ENCODE peak calls at places on chromosomes 5 and 9, in five cellular contexts. K, A, W, J and H are unnamed samples.
A peak's percentile ranks its signal among the peaks of the same experiment; 100 is the strongest.

GRCh38 chr9:70136632-70137031 is 93.0 kb downstream of the MAMDC2 start:
- DNase-seq in K (no peak), A (no peak), W (no peak), J (no peak), H (peak; percentile 60)

GRCh38 chr5:9173281-9174048 is 372.4 kb downstream of the SEMA5A start:
- DNase-seq in K (no peak), A (no peak), W (no peak), J (no peak), H (peak; percentile 69)

GRCh38 chr5:168273056-168273980 is 18.1 kb upstream of the WWC1 start:
- DNase-seq in K (no peak), A (no peak), W (no peak), J (no peak), H (no peak)

GRCh38 chr5:115626444-115626823 is 598 bp upstream of the TMED7 start:
- DNase-seq in K (no peak), A (no peak), W (no peak), J (no peak), H (no peak)

GRCh38 chr5:31196309-31196708 is 2.8 kb downstream of the CDH6 start:
- DNase-seq in K (no peak), A (peak; percentile 23), W (no peak), J (no peak), H (peak; percentile 6)

GRCh38 chr5:143652104-143652700 is 159.8 kb upstream of the HMHB1 start:
- DNase-seq in K (no peak), A (no peak), W (no peak), J (no peak), H (peak; percentile 26)

GRCh38 chr5:57676228-57677098 is 193.9 kb upstream of the ACTBL2 start:
- DNase-seq in K (no peak), A (peak; percentile 66), W (no peak), J (no peak), H (peak; percentile 23)

GRCh38 chr5:132495063-132495671 is 4.6 kb upstream of the IRF1 start:
- DNase-seq in K (peak; percentile 79), A (no peak), W (no peak), J (peak; percentile 40), H (no peak)

GRCh38 chr9:115234094-115234493 is 116.1 kb upstream of the TNC start:
- DNase-seq in K (no peak), A (peak; percentile 70), W (no peak), J (no peak), H (peak; percentile 94)

GRCh38 chr5:26700759-26701384 is 337.5 kb downstream of the CDH9 start:
- DNase-seq in K (no peak), A (peak; percentile 84), W (no peak), J (no peak), H (peak; percentile 32)

GRCh38 chr9:113215142-113215541 is 5.9 kb downstream of the FKBP15 start:
- DNase-seq in K (no peak), A (peak; percentile 69), W (no peak), J (no peak), H (peak; percentile 29)

GRCh38 chr9:120324996-120325642 is 254.8 kb downstream of the CDK5RAP2 start:
- DNase-seq in K (no peak), A (no peak), W (no peak), J (no peak), H (no peak)

GRCh38 chr5:36444582-36444999 is 142.9 kb upstream of the RANBP3L start:
- DNase-seq in K (no peak), A (no peak), W (peak; percentile 18), J (no peak), H (peak; percentile 53)

GRCh38 chr5:73387630-73388370 is 60.8 kb downstream of the FOXD1 start:
- DNase-seq in K (no peak), A (no peak), W (no peak), J (no peak), H (peak; percentile 37)

GRCh38 chr9:91694081-91694870 is 255.8 kb downstream of the ROR2 start:
- DNase-seq in K (no peak), A (no peak), W (no peak), J (no peak), H (no peak)

GRCh38 chr5:108617467-108618435 is 129.9 kb upstream of the FER start:
- DNase-seq in K (no peak), A (no peak), W (no peak), J (no peak), H (no peak)

GRCh38 chr5:58628626-58629025 is 45.8 kb downstream of the RAB3C start:
- DNase-seq in K (no peak), A (no peak), W (no peak), J (no peak), H (no peak)

GRCh38 chr5:71786337-71787060 is 67.4 kb downstream of the CARTPT start:
- DNase-seq in K (no peak), A (no peak), W (no peak), J (no peak), H (no peak)

GRCh38 chr5:95620870-95621838 is 1.3 kb downstream of the GPR150 start:
- DNase-seq in K (peak; percentile 75), A (no peak), W (no peak), J (peak; percentile 68), H (peak; percentile 10)

GRCh38 chr5:149860801-149861322 is 83.7 kb downstream of the PDE6A start:
- DNase-seq in K (no peak), A (no peak), W (no peak), J (no peak), H (peak; percentile 42)

GRCh38 chr5:131795879-131796792 is 681 bp downstream of the FNIP1 start:
- DNase-seq in K (peak; percentile 92), A (peak; percentile 71), W (peak; percentile 66), J (peak; percentile 72), H (peak; percentile 56)

GRCh38 chr9:134211811-134212460 is 47.6 kb upstream of the RNU6ATAC start:
- DNase-seq in K (peak; percentile 55), A (no peak), W (no peak), J (no peak), H (no peak)

GRCh38 chr5:130520211-130520610 is 615.9 kb downstream of the CHSY3 start:
- DNase-seq in K (no peak), A (no peak), W (no peak), J (no peak), H (peak; percentile 66)

GRCh38 chr9:106619211-106619610 is 243.8 kb upstream of the ZNF462 start:
- DNase-seq in K (no peak), A (no peak), W (no peak), J (no peak), H (peak; percentile 23)

GRCh38 chr9:121984726-121985402 is 108.2 kb downstream of the TTLL11 start:
- DNase-seq in K (no peak), A (no peak), W (no peak), J (no peak), H (peak; percentile 37)

GRCh38 chr9:10366171-10366779 is 246.5 kb downstream of the PTPRD start:
- DNase-seq in K (no peak), A (peak; percentile 73), W (no peak), J (no peak), H (peak; percentile 1)

GRCh38 chr5:36573441-36573840 is 33.0 kb upstream of the SLC1A3 start:
- DNase-seq in K (no peak), A (no peak), W (no peak), J (no peak), H (peak; percentile 79)

GRCh38 chr5:150649828-150650712 is 9.6 kb downstream of the SYNPO start:
- DNase-seq in K (peak; percentile 70), A (no peak), W (no peak), J (no peak), H (no peak)

GRCh38 chr5:73417307-73418035 is 31.1 kb downstream of the FOXD1 start:
- DNase-seq in K (no peak), A (no peak), W (no peak), J (no peak), H (peak; percentile 45)

GRCh38 chr5:10201223-10201868 is 48.3 kb downstream of the ATPSCKMT start:
- DNase-seq in K (no peak), A (peak; percentile 6), W (no peak), J (no peak), H (no peak)

GRCh38 chr5:174608631-174609097 is 115.7 kb upstream of the MSX2 start:
- DNase-seq in K (peak; percentile 80), A (peak; percentile 94), W (peak; percentile 14), J (no peak), H (peak; percentile 80)

GRCh38 chr5:35478856-35479682 is 138.6 kb upstream of the SPEF2 start:
- DNase-seq in K (no peak), A (peak; percentile 56), W (no peak), J (no peak), H (peak; percentile 68)

GRCh38 chr9:89592963-89593775 is 11.6 kb upstream of the GADD45G start:
- DNase-seq in K (no peak), A (peak; percentile 40), W (no peak), J (no peak), H (peak; percentile 72)

GRCh38 chr9:114626415-114627029 is 15.4 kb downstream of the TMEM268 start:
- DNase-seq in K (no peak), A (no peak), W (no peak), J (no peak), H (no peak)